ENCODE peak calls at places on chromosomes 11 and 22, in five cellular contexts. S is MCF 10A; D is amygdala; W is stimulated activated CD4-positive, alpha-beta T cell treated with anti-CD3 and anti-CD28 coated beads, Interleukin-15, amount 100 ng/mL, for 24 hours; Q is stimulated activated CD8-positive, alpha-beta memory T cell treated with anti-CD3 and anti-CD28 coated beads, Interleukin-2, amount 100 ng/mL, for 1 hour. E is an unnamed sample.

GRCh38 chr11:75925785-75926164 is 110.8 kb downstream of the UVRAG start:
- DNase-seq in S (peak; percentile 9), Q (no peak), W (no peak), D (no peak), E (no peak)

GRCh38 chr11:2698386-2699184 is 1.2 kb downstream of the KCNQ1OT1 start:
- DNase-seq in S (no peak), Q (no peak), D (no peak), W (no peak), E (no peak)

GRCh38 chr22:20565079-20565734 is 57.8 kb downstream of the MED15 start:
- DNase-seq in D (no peak), W (no peak), Q (no peak), S (no peak), E (no peak)

GRCh38 chr22:41909290-41910049 is 5.4 kb downstream of the SHISA8 start:
- DNase-seq in Q (no peak), D (no peak), W (no peak), S (no peak), E (no peak)

GRCh38 chr11:117723625-117724024 is 73.4 kb downstream of the DSCAML1 start:
- DNase-seq in Q (no peak), S (peak; percentile 11), D (no peak), W (no peak), E (no peak)

GRCh38 chr22:30390974-30391691 is 3.9 kb upstream of the RNF215 start:
- DNase-seq in W (peak; percentile 87), S (peak; percentile 85), D (peak; percentile 25), Q (peak; percentile 46), E (peak; percentile 59)

GRCh38 chr11:70807195-70807543 is 408.8 kb downstream of the CTTN start:
- DNase-seq in W (no peak), Q (no peak), D (no peak), S (no peak), E (no peak)

GRCh38 chr11:14703731-14704130 is 60.1 kb downstream of the PDE3B start:
- DNase-seq in W (no peak), Q (no peak), D (no peak), S (no peak), E (no peak)

GRCh38 chr11:113313601-113314000 is 782 bp upstream of the TTC12 start:
- DNase-seq in D (no peak), Q (no peak), S (no peak), W (no peak), E (no peak)

GRCh38 chr11:73467505-73467904 is 91.3 kb downstream of the RELT start:
- DNase-seq in W (no peak), Q (no peak), D (no peak), S (no peak), E (no peak)

GRCh38 chr22:23179381-23180294 is 671 bp upstream of the BCR start:
- DNase-seq in W (peak; percentile 25), Q (no peak), D (no peak), S (peak; percentile 9), E (peak; percentile 39)

GRCh38 chr11:28963189-28963588 is 855.0 kb downstream of the METTL15 start:
- DNase-seq in S (peak; percentile 59), W (no peak), Q (no peak), D (no peak), E (no peak)

GRCh38 chr11:112315057-112315720 is 54.5 kb upstream of the PLET1 start:
- DNase-seq in D (no peak), S (no peak), Q (no peak), W (no peak), E (no peak)

GRCh38 chr11:123086315-123086714 is 24.4 kb upstream of the HSPA8 start:
- DNase-seq in W (no peak), Q (no peak), D (no peak), S (no peak), E (no peak)

GRCh38 chr11:11978792-11979486 is 29.5 kb downstream of the DKK3 start:
- DNase-seq in W (no peak), Q (no peak), S (peak; percentile 65), D (no peak), E (no peak)

GRCh38 chr11:208177-208916 is 839 bp downstream of the RIC8A start:
- DNase-seq in D (peak; percentile 53), S (peak; percentile 76), W (peak; percentile 89), Q (peak; percentile 55), E (peak; percentile 64)